ENCODE peak calls at places on chromosomes 4 and X, in eight cellular contexts. O is right atrium auricular region, Y is astrocyte, I is tibial artery, L is lung, H is Panc1, S is neural progenitor cell, N is GM23338. E is an unnamed sample.
A peak's percentile ranks its signal among the peaks of the same experiment; 100 is the strongest.

GRCh38 chrX:13863326-13863725 is 46.4 kb upstream of the GPM6B start:
- DNase-seq in I (no peak), Y (peak; percentile 23), S (no peak), O (no peak), H (no peak), N (no peak), L (no peak), E (no peak)

GRCh38 chr4:20883231-20883630 is 183.0 kb downstream of the PACRGL start:
- DNase-seq in H (no peak), S (no peak), N (no peak), Y (no peak), O (no peak), L (no peak), I (no peak), E (no peak)

GRCh38 chr4:126530996-126531585 is 1101.7 kb upstream of the INTU start:
- DNase-seq in N (no peak), H (no peak), S (no peak), I (no peak), O (no peak), Y (peak; percentile 54), L (no peak), E (no peak)

GRCh38 chr4:20019310-20020015 is 232.2 kb upstream of the SLIT2 start:
- DNase-seq in H (no peak), S (no peak), L (no peak), Y (peak; percentile 56), I (no peak), N (no peak), O (no peak), E (no peak)

GRCh38 chrX:54492340-54492739 is 3.7 kb downstream of the FGD1 start:
- DNase-seq in Y (peak; percentile 44), O (no peak), N (no peak), S (no peak), I (peak; percentile 59), L (no peak), H (no peak), E (peak; percentile 92)

GRCh38 chr4:142248946-142249345 is 597.2 kb downstream of the INPP4B start:
- DNase-seq in Y (peak; percentile 73), N (no peak), O (no peak), H (no peak), L (no peak), I (no peak), S (no peak), E (peak; percentile 64)

GRCh38 chrX:7927259-7928167 is at the start of gene PNPLA4:
- DNase-seq in Y (peak; percentile 59), S (peak; percentile 87), L (peak; percentile 91), I (peak; percentile 45), N (peak; percentile 80), H (no peak), O (peak; percentile 75), E (peak; percentile 84)

GRCh38 chr4:69910016-69910782 is 20.7 kb upstream of the CSN1S1 start:
- DNase-seq in O (no peak), L (no peak), N (no peak), H (no peak), S (no peak), I (no peak), Y (no peak), E (no peak)

GRCh38 chrX:44770111-44770510 is 73.7 kb upstream of the DUSP21 start:
- DNase-seq in S (no peak), Y (no peak), N (no peak), H (no peak), I (no peak), L (no peak), O (no peak), E (no peak)

GRCh38 chrX:14398725-14399124 is 130.6 kb upstream of the GLRA2 start:
- DNase-seq in O (no peak), H (no peak), I (peak; percentile 17), N (no peak), L (no peak), S (no peak), Y (no peak), E (no peak)

GRCh38 chrX:85288992-85289723 is 45.4 kb downstream of the ZNF711 start:
- DNase-seq in Y (no peak), H (no peak), I (no peak), O (no peak), S (no peak), N (peak; percentile 10), L (no peak), E (peak; percentile 25)

GRCh38 chr4:41124916-41125548 is 89.3 kb downstream of the APBB2 start:
- DNase-seq in L (peak; percentile 42), Y (peak; percentile 72), H (no peak), N (peak; percentile 77), S (no peak), I (no peak), O (no peak), E (peak; percentile 75)

GRCh38 chrX:154046262-154046771 is 26.6 kb upstream of the IRAK1 start:
- DNase-seq in O (peak; percentile 70), Y (peak; percentile 86), H (no peak), L (no peak), S (peak; percentile 9), N (no peak), I (peak; percentile 60), E (no peak)

GRCh38 chr4:99483636-99484035 is 27.2 kb upstream of the C4orf17 start:
- DNase-seq in Y (no peak), S (no peak), L (no peak), O (no peak), N (no peak), I (no peak), H (no peak), E (no peak)

GRCh38 chr4:44861756-44862155 is 135.4 kb upstream of the GNPDA2 start:
- DNase-seq in O (no peak), S (no peak), N (no peak), I (no peak), Y (no peak), H (no peak), L (no peak), E (peak; percentile 30)

GRCh38 chr4:123867910-123868587 is 471.5 kb downstream of the SPRY1 start:
- DNase-seq in N (no peak), S (no peak), H (no peak), O (no peak), Y (no peak), L (no peak), I (no peak), E (no peak)

GRCh38 chrX:40152706-40153334 is 55.1 kb upstream of the BCOR start:
- DNase-seq in N (peak; percentile 33), O (no peak), L (no peak), Y (no peak), H (no peak), S (peak; percentile 62), I (no peak), E (peak; percentile 97)

GRCh38 chrX:115560978-115561604 is at the start of gene PLS3:
- DNase-seq in N (peak; percentile 87), S (peak; percentile 93), I (peak; percentile 82), Y (peak; percentile 83), H (no peak), O (peak; percentile 79), L (peak; percentile 83), E (peak; percentile 95)

GRCh38 chr4:117134386-117134785 is 49.0 kb upstream of the TRAM1L1 start:
- DNase-seq in Y (peak; percentile 85), O (no peak), I (no peak), L (no peak), H (peak; percentile 25), S (peak; percentile 84), N (peak; percentile 76), E (no peak)

GRCh38 chr4:8472166-8472688 is 31.6 kb downstream of the TRMT44 start:
- DNase-seq in S (no peak), H (no peak), N (no peak), O (no peak), L (no peak), I (no peak), Y (no peak), E (peak; percentile 83)

GRCh38 chr4:8472689-8473197 is 32.2 kb downstream of the TRMT44 start:
- DNase-seq in S (no peak), Y (peak; percentile 96), L (no peak), N (no peak), O (no peak), H (no peak), I (peak; percentile 51), E (peak; percentile 97)

GRCh38 chr4:8473920-8474590 is 33.5 kb downstream of the TRMT44 start:
- DNase-seq in S (no peak), Y (no peak), L (no peak), N (no peak), O (no peak), I (no peak), H (no peak), E (peak; percentile 47)

GRCh38 chr4:8474856-8475255 is 34.3 kb downstream of the TRMT44 start:
- DNase-seq in S (no peak), O (no peak), H (no peak), L (no peak), Y (no peak), N (no peak), I (no peak), E (peak; percentile 64)

GRCh38 chr4:8473198-8473919 is 32.8 kb downstream of the TRMT44 start:
- DNase-seq in N (no peak), L (no peak), S (no peak), O (no peak), I (no peak), H (no peak), Y (peak; percentile 20), E (peak; percentile 90)
- H3K4me1 ChIP-seq in N (no peaks in the 10 kb centered on the region), L (no peaks in the 10 kb centered on the region), S (no peaks in the 10 kb centered on the region), O (no peaks in the 10 kb centered on the region), I (peaks cover 19% of the 10 kb centered on the region), H (no peaks in the 10 kb centered on the region), Y (peaks cover 25% of the 10 kb centered on the region), E (peaks cover 21% of the 10 kb centered on the region)

DNA sequence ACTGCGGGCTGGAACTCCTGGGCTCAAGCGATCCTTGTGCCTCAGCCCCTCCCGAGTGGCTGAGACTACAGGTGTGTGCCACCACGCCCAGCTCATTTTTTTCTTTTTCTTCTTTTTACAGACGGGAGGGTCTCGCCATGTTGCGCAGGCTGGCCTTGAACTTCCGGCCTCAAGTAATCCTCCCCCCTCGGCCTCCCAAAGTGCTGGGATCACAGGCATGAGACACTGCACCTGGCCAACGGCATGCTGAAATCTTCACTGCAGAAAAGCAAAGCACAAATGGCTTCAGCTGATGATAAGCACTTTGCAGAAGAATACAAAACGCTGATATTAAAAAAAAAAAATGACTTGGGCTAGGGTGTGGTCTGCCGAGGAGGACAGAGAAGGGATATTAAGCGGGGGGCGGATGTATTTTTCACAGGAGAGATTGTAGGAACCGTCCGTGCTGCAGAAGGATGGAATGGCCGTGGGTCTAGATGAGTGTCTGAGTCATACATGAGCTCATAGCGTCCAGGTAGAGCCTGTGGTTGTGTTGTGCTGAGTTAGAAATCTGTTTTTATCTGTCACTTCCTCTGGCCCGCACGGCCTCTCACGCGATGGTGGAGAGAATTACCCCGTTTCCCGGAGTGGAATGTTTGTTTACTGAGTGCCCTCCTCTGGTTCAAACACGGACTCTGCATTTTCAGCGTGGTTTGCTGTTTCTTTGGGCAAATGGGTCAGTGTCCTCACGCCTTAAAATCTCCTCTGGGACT is 8.5 kb upstream of the AKAP17A start:
- DNase-seq in N (peak; percentile 26), S (no peak), I (no peak), Y (peak; percentile 18), L (peak; percentile 14), O (peak; percentile 57), H (peak; percentile 25), E (peak; percentile 50)
- H3K27ac ChIP-seq in N (no peak overlapping the region), S (no peak overlapping the region), I (no peak overlapping the region), Y (no peak overlapping the region), L (no peak overlapping the region), O (no peak overlapping the region), H (no peak overlapping the region), E (no peak overlapping the region)

GRCh38 chr4:53346920-53347852 is 18.7 kb downstream of the SCFD2 start:
- DNase-seq in L (no peak), H (no peak), I (no peak), Y (peak; percentile 54), O (no peak), N (no peak), S (no peak), E (peak; percentile 89)
- TF ChIP-seq CTCF in L (no peak), H (no peak), I (no peak), Y (no peak), O (no peak), N (no peak), S (no peak), E (peak; percentile 28)

GRCh38 chrX:17738002-17738713 is 865 bp downstream of the SCML1 start:
- DNase-seq in H (no peak), L (peak; percentile 43), S (peak; percentile 48), I (peak; percentile 41), Y (peak; percentile 41), N (peak; percentile 46), O (no peak), E (no peak)
- H3K4me1 ChIP-seq in H (peaks cover 5% of the 10 kb centered on the region), L (no peaks in the 10 kb centered on the region), S (peaks cover 16% of the 10 kb centered on the region), I (no peaks in the 10 kb centered on the region), Y (no peaks in the 10 kb centered on the region), N (no peaks in the 10 kb centered on the region), O (no peaks in the 10 kb centered on the region), E (peaks cover 4% of the 10 kb centered on the region)

E was measured in osteoblast.